ENCODE peak calls at places on chromosomes 2 and 18, in nine cellular contexts. H is SW480; O is ELR; N is neural crest cell; V is AG20443; Z is NB4; G is lower lobe of right lung; I is T-cell; F is activated CD8-positive, alpha-beta memory T cell treated with anti-CD3 and anti-CD28 coated beads, Interleukin-2, amount 50 U/mL, for 48 hours. D is an unnamed sample.

GRCh38 chr2:223725494-223725893 is 111.9 kb downstream of the AP1S3 start:
- DNase-seq in F (no peak), H (peak), I (no peak), O (peak), N (peak), V (peak), Z (peak), G (no peak), D (peak)

GRCh38 chr2:225002039-225002655 is 40.1 kb downstream of the DOCK10 start:
- DNase-seq in H (peak), N (peak), Z (peak), F (no peak), V (peak), O (peak), I (peak), G (no peak), D (peak)

GRCh38 chr2:168708099-168708498 is 94.3 kb upstream of the NOSTRIN start:
- DNase-seq in V (no peak), Z (no peak), H (no peak), N (no peak), I (no peak), G (no peak), O (no peak), F (no peak), D (no peak)

GRCh38 chr18:21194871-21195771 is 46.9 kb upstream of the GREB1L start:
- DNase-seq in O (peak), I (no peak), N (no peak), H (peak), G (no peak), F (no peak), Z (peak), V (peak), D (peak)

GRCh38 chr18:62954341-62954740 is 239.0 kb downstream of the PHLPP1 start:
- DNase-seq in H (no peak), I (no peak), F (no peak), N (no peak), V (no peak), G (no peak), Z (no peak), O (no peak), D (peak)

GRCh38 chr2:177998006-177998405 is 74.6 kb downstream of the PDE11A start:
- DNase-seq in N (no peak), V (peak), H (no peak), G (no peak), I (no peak), Z (no peak), F (no peak), O (peak), D (peak)

GRCh38 chr2:176136375-176137248 is 7.1 kb downstream of the HOXD8 start:
- DNase-seq in O (peak), F (peak), V (peak), G (no peak), H (peak), I (no peak), Z (peak), N (no peak), D (peak)

GRCh38 chr2:66805136-66805535 is 370.2 kb downstream of the MEIS1 start:
- DNase-seq in I (no peak), N (no peak), H (no peak), O (no peak), G (no peak), F (no peak), Z (no peak), V (no peak), D (no peak)

GRCh38 chr2:85578243-85579180 is 1.1 kb downstream of the VAMP8 start:
- DNase-seq in V (no peak), I (no peak), H (no peak), Z (peak), F (no peak), N (no peak), G (peak), O (no peak), D (no peak)

GRCh38 chr2:196390243-196391148 is 219.1 kb upstream of the STK17B start:
- DNase-seq in O (no peak), I (no peak), F (no peak), V (no peak), H (no peak), G (no peak), Z (no peak), N (no peak), D (no peak)

GRCh38 chr2:130834091-130834922 is 2.4 kb upstream of the ARHGEF4 start:
- DNase-seq in F (no peak), I (no peak), O (peak), G (peak), Z (no peak), N (no peak), V (no peak), H (no peak), D (peak)

GRCh38 chr2:23452397-23452796 is 67.4 kb downstream of the KLHL29 start:
- DNase-seq in N (no peak), F (no peak), H (peak), Z (no peak), O (no peak), I (no peak), G (no peak), V (no peak), D (no peak)

GRCh38 chr2:161237397-161238263 is 70.6 kb upstream of the PSMD14 start:
- DNase-seq in V (peak), G (peak), H (peak), O (peak), F (peak), Z (peak), I (no peak), N (no peak), D (peak)

GRCh38 chr2:189402932-189403331 is 38.3 kb upstream of the WDR75 start:
- DNase-seq in N (no peak), V (peak), I (no peak), Z (no peak), H (no peak), F (no peak), G (no peak), O (peak), D (peak)

GRCh38 chr2:84901593-84902120 is 3.8 kb upstream of the TMSB10 start:
- DNase-seq in O (peak), I (no peak), H (no peak), G (no peak), V (peak), N (no peak), Z (no peak), F (peak), D (peak)

GRCh38 chr2:86274265-86274917 is 63.0 kb downstream of the REEP1 start:
- DNase-seq in I (no peak), V (no peak), H (peak), O (peak), Z (peak), F (no peak), N (no peak), G (no peak), D (peak)

GRCh38 chr18:12989397-12990127 is 1.6 kb upstream of the CEP192 start:
- DNase-seq in G (no peak), I (no peak), V (no peak), F (no peak), N (no peak), H (no peak), O (peak), Z (peak), D (no peak)

GRCh38 chr2:108621087-108621559 is 86.9 kb downstream of the LIMS1 start:
- DNase-seq in V (no peak), O (peak), G (peak), N (no peak), I (peak), Z (peak), H (peak), F (peak), D (no peak)

GRCh38 chr2:105881286-105882136 is 136.8 kb downstream of the NCK2 start:
- DNase-seq in N (no peak), Z (no peak), G (no peak), H (no peak), F (no peak), V (no peak), O (no peak), I (no peak), D (no peak)

GRCh38 chr18:48376406-48376805 is 32.8 kb downstream of the ZBTB7C start:
- DNase-seq in G (no peak), F (no peak), N (no peak), O (no peak), V (no peak), H (no peak), Z (no peak), I (no peak), D (no peak)

GRCh38 chr18:52060612-52061259 is 279.3 kb upstream of the DCC start:
- DNase-seq in I (no peak), G (no peak), Z (no peak), O (no peak), V (no peak), F (no peak), N (no peak), H (no peak), D (no peak)

GRCh38 chr2:181673178-181673577 is 7.1 kb downstream of the NEUROD1 start:
- DNase-seq in Z (no peak), H (peak), V (no peak), N (no peak), O (no peak), G (no peak), F (no peak), I (no peak), D (no peak)

GRCh38 chr2:42100696-42101585 is 53.1 kb downstream of the PKDCC start:
- DNase-seq in V (peak), H (peak), Z (peak), O (peak), F (peak), N (no peak), I (no peak), G (peak), D (peak)

D was measured in fibroblast of mammary gland.